ENCODE peak calls at places on chromosomes 1 and 21, in eight cellular contexts. T is transverse colon, W is tibial nerve, V is mammary epithelial cell, H is foreskin fibroblast, U is breast epithelium, Q is OCI-LY7, A is uterus. O is an unnamed sample.

GRCh38 chr1:8602471-8603219 is 214.8 kb downstream of the RERE start:
- DNase-seq in W (no peak), U (no peak), H (no peak), Q (no peak), A (no peak), T (no peak), V (no peak), O (no peak)

GRCh38 chr1:15426492-15427279 is 11.6 kb upstream of the CTRC start:
- DNase-seq in W (no peak), T (peak; percentile 79), V (no peak), H (no peak), A (peak; percentile 63), U (no peak), Q (no peak), O (no peak)

GRCh38 chr1:10456661-10457060 is 6.8 kb downstream of the CORT start:
- DNase-seq in H (no peak), U (no peak), Q (no peak), A (no peak), W (no peak), T (no peak), V (peak; percentile 63), O (no peak)

GRCh38 chr1:84353665-84354064 is 44.6 kb upstream of the DNASE2B start:
- DNase-seq in Q (no peak), T (no peak), W (no peak), V (no peak), A (peak; percentile 34), H (peak; percentile 62), U (no peak), O (peak; percentile 16)

GRCh38 chr21:41759214-41759840 is 7.5 kb downstream of the RIPK4 start:
- DNase-seq in U (no peak), Q (no peak), W (no peak), V (no peak), T (no peak), H (no peak), A (no peak), O (no peak)

GRCh38 chr1:248786106-248786665 is 30.6 kb upstream of the LYPD8 start:
- DNase-seq in U (no peak), H (no peak), T (no peak), W (no peak), Q (no peak), V (no peak), A (no peak), O (no peak)

GRCh38 chr1:183515002-183515689 is 42.8 kb downstream of the SMG7 start:
- DNase-seq in H (peak; percentile 80), T (no peak), U (no peak), Q (no peak), A (no peak), V (peak; percentile 87), W (no peak), O (peak; percentile 46)

GRCh38 chr1:89538361-89538760 is 13.7 kb downstream of the LRRC8B start:
- DNase-seq in A (no peak), W (no peak), H (no peak), T (no peak), V (no peak), U (no peak), Q (no peak), O (no peak)

GRCh38 chr1:62299426-62300200 is 19.6 kb downstream of the KANK4 start:
- DNase-seq in U (no peak), W (peak; percentile 64), A (no peak), H (no peak), V (peak; percentile 70), Q (no peak), T (peak; percentile 51), O (no peak)

GRCh38 chr1:29428216-29428615 is 191.9 kb downstream of the PTPRU start:
- DNase-seq in A (no peak), U (no peak), T (no peak), V (no peak), Q (no peak), W (no peak), H (no peak), O (no peak)

GRCh38 chr21:44589586-44590305 is 2.6 kb downstream of the KRTAP10-6 start:
- DNase-seq in U (peak; percentile 43), H (no peak), V (no peak), T (no peak), A (no peak), Q (no peak), W (no peak), O (no peak)

GRCh38 chr21:14438204-14438603 is 55.3 kb upstream of the HSPA13 start:
- DNase-seq in T (no peak), Q (no peak), U (no peak), V (no peak), W (no peak), A (no peak), H (no peak), O (no peak)

GRCh38 chr1:36125129-36125991 is at the start of gene COL8A2:
- DNase-seq in V (no peak), W (no peak), H (no peak), U (no peak), Q (no peak), T (peak; percentile 19), A (peak; percentile 66), O (no peak)

GRCh38 chr21:35565204-35565611 is 495.1 kb downstream of the SETD4 start:
- DNase-seq in V (peak; percentile 39), T (no peak), Q (no peak), A (no peak), W (no peak), H (peak; percentile 85), U (no peak), O (peak; percentile 85)

GRCh38 chr1:203276408-203276807 is 28.9 kb upstream of the BTG2 start:
- DNase-seq in T (no peak), W (no peak), A (no peak), H (no peak), U (no peak), V (no peak), Q (no peak), O (no peak)

GRCh38 chr1:23568608-23569383 is 9.5 kb upstream of the ID3 start:
- DNase-seq in U (no peak), A (no peak), Q (no peak), W (no peak), T (no peak), H (no peak), V (no peak), O (no peak)

GRCh38 chr1:23563755-23564374 is 4.6 kb upstream of the ID3 start:
- DNase-seq in W (no peak), V (no peak), A (no peak), H (no peak), T (no peak), Q (no peak), U (no peak), O (no peak)

GRCh38 chr1:23567996-23568607 is 8.8 kb upstream of the ID3 start:
- DNase-seq in H (no peak), U (no peak), V (no peak), A (no peak), Q (no peak), W (peak; percentile 38), T (peak; percentile 44), O (no peak)

GRCh38 chr1:23567629-23567995 is 8.3 kb upstream of the ID3 start:
- DNase-seq in A (no peak), H (no peak), W (no peak), U (no peak), V (no peak), T (no peak), Q (no peak), O (no peak)

GRCh38 chr1:23566304-23566703 is 7.0 kb upstream of the ID3 start:
- DNase-seq in V (no peak), A (no peak), T (no peak), U (no peak), H (no peak), Q (no peak), W (no peak), O (no peak)
- TF ChIP-seq CTCF in V (no peak), A (no peak), T (no peak), U (no peak), H (peak; percentile 20), Q (peak; percentile 73), W (no peak), O (peak; percentile 24)

GRCh38 chr1:82628887-82629286 is 828.2 kb downstream of the ADGRL2 start:
- DNase-seq in A (no peak), W (no peak), U (no peak), Q (no peak), H (no peak), V (no peak), T (no peak), O (no peak)

GRCh38 chr1:82632164-82632563 is 831.4 kb downstream of the ADGRL2 start:
- DNase-seq in T (no peak), V (no peak), A (no peak), U (no peak), Q (no peak), H (no peak), W (no peak), O (no peak)
- TF ChIP-seq CTCF in T (no peak), V (no peak), A (no peak), U (no peak), Q (no peak), H (no peak), W (no peak), O (no peak)

GRCh38 chr1:207713529-207713928 is 38.3 kb upstream of the CD46 start:
- DNase-seq in U (no peak), H (no peak), T (no peak), Q (no peak), A (no peak), V (no peak), W (no peak), O (no peak)

DNA sequence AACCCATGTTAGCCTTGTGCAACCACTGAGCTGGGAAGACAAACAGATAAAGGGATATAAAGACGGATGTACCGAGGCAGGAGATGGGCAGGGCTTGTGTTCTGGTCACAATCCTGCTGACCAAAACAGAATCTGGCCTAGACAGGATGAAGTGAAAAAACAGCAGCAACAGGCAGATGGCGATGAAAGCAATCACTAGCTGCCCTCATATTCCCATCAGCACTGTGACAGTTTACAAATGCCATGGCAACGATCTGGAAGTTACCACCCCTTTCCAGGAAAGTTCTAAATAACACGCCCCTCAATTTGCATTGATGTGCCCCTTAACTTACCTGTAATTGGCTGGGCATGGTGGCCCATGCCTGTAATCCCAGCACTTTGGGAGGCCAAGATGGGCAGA is 40.6 kb upstream of the CD46 start:
- DNase-seq in T (no peak), H (no peak), A (no peak), V (peak; percentile 14), Q (peak; percentile 44), W (no peak), U (no peak), O (no peak)
- TF ChIP-seq CTCF in T (no peak), H (no peak), A (no peak), V (no peak), Q (peak; percentile 36), W (no peak), U (no peak), O (peak; percentile 2)

DNA sequence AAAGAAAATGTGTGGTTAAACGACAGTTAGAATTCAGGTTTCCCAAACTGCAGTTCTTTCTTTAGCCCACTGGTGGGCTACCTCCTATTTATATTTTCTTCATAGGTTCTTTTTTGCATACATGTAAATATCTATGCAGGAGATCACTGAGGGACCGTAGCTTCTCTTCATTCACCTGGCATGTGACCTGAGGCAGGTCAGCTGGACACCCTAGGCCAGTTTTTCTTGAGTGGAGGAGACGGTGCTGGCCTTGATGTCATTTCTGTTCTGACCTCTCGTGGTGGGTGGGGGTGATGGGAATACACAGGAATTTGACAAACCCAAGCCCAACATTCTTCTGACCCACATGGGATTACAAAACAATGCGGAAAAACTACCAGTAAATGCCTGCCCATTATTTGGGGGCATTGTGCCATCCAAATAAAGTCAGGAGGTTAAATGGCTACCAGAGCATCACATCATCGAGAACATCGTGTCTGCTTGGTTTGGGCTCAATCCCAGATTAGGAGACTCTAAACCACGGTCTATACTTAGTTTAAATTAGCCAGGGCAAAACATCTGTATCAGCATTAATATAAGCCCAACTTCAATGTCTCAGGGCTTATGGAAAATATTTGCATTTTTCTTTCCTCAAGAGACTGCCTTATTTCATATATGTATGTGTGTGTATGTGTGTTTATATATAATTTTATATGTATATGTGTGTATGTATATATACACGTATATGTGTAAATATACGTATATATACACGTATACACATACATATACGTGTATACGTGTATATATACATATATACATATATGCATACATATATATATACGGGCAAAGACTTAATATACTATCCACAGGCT is 7.4 kb upstream of the IRF2BP2 start:
- DNase-seq in W (peak; percentile 28), U (no peak), T (no peak), H (no peak), V (peak; percentile 33), A (no peak), Q (no peak), O (peak; percentile 85)
- TF ChIP-seq CTCF in W (no peak), U (peak; percentile 33), T (no peak), H (peak; percentile 11), V (peak; percentile 18), A (no peak), Q (peak; percentile 72), O (peak; percentile 24)